ENCODE peak calls at places on chromosome 15, in four cellular contexts. One of them, this sample, is unnamed.

GRCh38 chr15:70466895-70467529 is 296.3 kb downstream of the UACA start:
- DNase-seq in GM12878: no peak
- DNase-seq in HepG2: peak
- DNase-seq in H1: no peak
- DNase-seq in this sample: peak

GRCh38 chr15:94882071-94882712 is 650.8 kb downstream of the MCTP2 start:
- DNase-seq in HepG2: no peak
- DNase-seq in H1: no peak
- DNase-seq in GM12878: no peak
- DNase-seq in this sample: no peak

GRCh38 chr15:90681480-90681879 is 35.7 kb upstream of the BLM start:
- DNase-seq in H1: no peak
- DNase-seq in HepG2: no peak
- DNase-seq in GM12878: no peak
- DNase-seq in this sample: no peak

GRCh38 chr15:101167366-101167790 is 84.5 kb downstream of the CHSY1 start:
- DNase-seq in GM12878: no peak
- DNase-seq in HepG2: peak
- DNase-seq in H1: no peak
- DNase-seq in this sample: no peak

GRCh38 chr15:101019351-101019750 is 100.2 kb downstream of the LRRK1 start:
- DNase-seq in HepG2: no peak
- DNase-seq in GM12878: no peak
- DNase-seq in H1: no peak
- DNase-seq in this sample: no peak

GRCh38 chr15:60370804-60371700 is 26.7 kb downstream of the ANXA2 start:
- DNase-seq in HepG2: peak
- DNase-seq in GM12878: no peak
- DNase-seq in H1: no peak
- DNase-seq in this sample: no peak

GRCh38 chr15:53193149-53193548 is 403.0 kb upstream of the ONECUT1 start:
- DNase-seq in GM12878: no peak
- DNase-seq in H1: no peak
- DNase-seq in HepG2: peak
- DNase-seq in this sample: peak

GRCh38 chr15:74175271-74176191 is 2.0 kb downstream of the ISLR start:
- DNase-seq in GM12878: no peak
- DNase-seq in HepG2: no peak
- DNase-seq in H1: no peak
- DNase-seq in this sample: no peak

GRCh38 chr15:68252925-68253534 is 23.5 kb upstream of the CLN6 start:
- DNase-seq in HepG2: peak
- DNase-seq in H1: no peak
- DNase-seq in GM12878: peak
- DNase-seq in this sample: peak

GRCh38 chr15:59157398-59157797 is 49.2 kb upstream of the LDHAL6B start:
- DNase-seq in HepG2: no peak
- DNase-seq in H1: no peak
- DNase-seq in GM12878: no peak
- DNase-seq in this sample: no peak

GRCh38 chr15:46525984-46526725 is 891.3 kb downstream of the SQOR start:
- DNase-seq in H1: no peak
- DNase-seq in HepG2: no peak
- DNase-seq in GM12878: no peak
- DNase-seq in this sample: no peak

GRCh38 chr15:48940508-48940907 is 23.2 kb downstream of the SHC4 start:
- DNase-seq in GM12878: peak
- DNase-seq in H1: no peak
- DNase-seq in HepG2: no peak
- DNase-seq in this sample: no peak

GRCh38 chr15:48946840-48947187 is 16.9 kb downstream of the SHC4 start:
- DNase-seq in GM12878: no peak
- DNase-seq in H1: no peak
- DNase-seq in HepG2: no peak
- DNase-seq in this sample: no peak

GRCh38 chr15:48941913-48942312 is 21.8 kb downstream of the SHC4 start:
- DNase-seq in HepG2: no peak
- DNase-seq in H1: no peak
- DNase-seq in GM12878: no peak
- DNase-seq in this sample: no peak

GRCh38 chr15:48946088-48946839 is 17.5 kb downstream of the SHC4 start:
- DNase-seq in HepG2: no peak
- DNase-seq in GM12878: no peak
- DNase-seq in H1: no peak
- DNase-seq in this sample: no peak

GRCh38 chr15:48945386-48945785 is 18.3 kb downstream of the SHC4 start:
- DNase-seq in HepG2: no peak
- DNase-seq in GM12878: no peak
- DNase-seq in H1: no peak
- DNase-seq in this sample: no peak
- TF ChIP-seq ZNF274 in HepG2: no peak
- TF ChIP-seq ZNF274 in GM12878: no peak
- TF ChIP-seq ZNF274 in H1: no peak
- TF ChIP-seq ZNF274 in this sample: no peak

DNA sequence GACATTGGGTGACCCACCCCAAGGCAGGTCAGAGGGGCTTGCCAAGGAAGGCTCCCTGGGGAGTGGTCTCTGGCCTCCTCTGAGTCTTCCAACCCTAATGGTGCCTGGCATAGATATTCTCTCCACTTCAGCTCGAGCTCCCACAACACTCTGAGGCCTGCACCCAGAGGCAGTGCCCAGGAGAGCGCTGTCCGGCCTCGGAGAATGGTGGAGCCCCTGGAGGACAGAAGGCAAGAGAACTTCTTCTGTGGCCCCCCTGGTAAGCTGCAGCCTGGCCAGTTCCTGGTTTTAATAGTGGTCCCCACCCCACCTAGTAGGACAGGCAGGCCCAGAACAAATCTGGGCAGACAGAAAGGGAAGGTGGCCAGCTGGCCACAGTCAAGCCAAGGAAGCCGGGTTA is 7.0 kb downstream of the DISP2 start:
- DNase-seq in HepG2: no peak
- DNase-seq in GM12878: no peak
- DNase-seq in H1: no peak
- DNase-seq in this sample: no peak
- TF ChIP-seq SUZ12 in HepG2: no peak
- TF ChIP-seq SUZ12 in GM12878: no peak
- TF ChIP-seq SUZ12 in H1: no peak
- TF ChIP-seq SUZ12 in this sample: no peak

DNA sequence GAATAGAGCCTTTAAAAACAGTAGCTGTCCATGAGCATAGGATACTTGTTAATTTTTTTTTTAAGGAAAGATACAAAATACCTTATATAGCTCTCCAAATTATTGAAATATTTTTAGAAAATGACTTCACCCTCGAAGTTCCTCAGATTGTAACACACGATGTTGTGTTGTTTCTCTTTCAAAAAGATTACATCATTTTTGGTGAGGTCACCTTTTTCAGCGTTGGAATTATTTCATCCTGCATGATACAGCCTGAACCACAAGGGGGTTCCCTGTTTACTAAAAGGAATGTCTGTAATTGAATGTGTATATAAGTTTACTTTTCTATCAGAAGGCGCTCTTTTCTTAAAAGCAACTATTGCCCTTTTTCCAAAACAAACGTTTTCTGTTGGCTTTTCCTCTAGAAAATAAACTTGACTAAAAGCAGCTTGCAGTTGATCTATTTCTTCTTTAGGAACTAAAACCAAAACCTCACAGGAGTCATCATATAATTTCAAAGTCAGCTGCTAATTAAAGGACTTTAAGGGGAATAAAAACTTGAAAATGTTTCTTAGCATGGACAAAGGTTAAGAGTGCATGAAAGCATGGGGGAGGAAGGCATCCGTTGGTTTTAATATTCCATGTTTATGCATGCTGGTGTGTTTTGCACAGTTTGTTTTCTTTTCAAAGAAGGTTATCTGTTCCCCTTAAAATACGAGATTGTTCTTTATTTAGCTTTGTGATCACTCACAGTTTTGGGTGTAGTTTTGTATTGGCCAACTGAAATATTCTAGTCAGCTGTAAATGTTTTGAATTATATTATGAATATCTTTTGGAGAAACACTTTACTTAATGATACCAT is 29.4 kb downstream of the LYSMD4 start:
- DNase-seq in HepG2: peak
- DNase-seq in GM12878: no peak
- DNase-seq in H1: no peak
- DNase-seq in this sample: no peak
- TF ChIP-seq ZNF274 in HepG2: no peak
- TF ChIP-seq ZNF274 in GM12878: no peak
- TF ChIP-seq ZNF274 in H1: no peak
- TF ChIP-seq ZNF274 in this sample: no peak

GRCh38 chr15:22918056-22918455 is 62.1 kb downstream of the CYFIP1 start:
- DNase-seq in H1: no peak
- DNase-seq in GM12878: no peak
- DNase-seq in HepG2: no peak
- DNase-seq in this sample: no peak
- TF ChIP-seq SUZ12 in H1: no peak
- TF ChIP-seq SUZ12 in GM12878: no peak
- TF ChIP-seq SUZ12 in HepG2: no peak
- TF ChIP-seq SUZ12 in this sample: no peak

GRCh38 chr15:89130194-89130593 is 41.9 kb downstream of the ABHD2 start:
- DNase-seq in H1: no peak
- DNase-seq in HepG2: no peak
- DNase-seq in GM12878: no peak
- DNase-seq in this sample: no peak
- TF ChIP-seq ZNF274 in H1: no peak
- TF ChIP-seq ZNF274 in HepG2: no peak
- TF ChIP-seq ZNF274 in GM12878: no peak
- TF ChIP-seq ZNF274 in this sample: no peak

This sample was measured in NT2/D1.